ENCODE peak calls at places on chromosomes 12 and 14, in ten cellular contexts. P, E, M, I, H, V, W, Q, U and F are unnamed samples.

GRCh38 chr12:92278378-92278828 is 132.8 kb upstream of the BTG1 start:
- DNase-seq in P (no peak), E (no peak), M (no peak), I (no peak), H (no peak), V (no peak), W (peak; percentile 12), Q (no peak), U (no peak), F (peak; percentile 57)

GRCh38 chr12:113149361-113150150 is at the start of gene CFAP73:
- DNase-seq in P (peak; percentile 78), E (peak; percentile 64), M (no peak), I (peak; percentile 96), H (peak; percentile 47), V (no peak), W (peak; percentile 58), Q (peak; percentile 14), U (no peak), F (peak; percentile 84)

GRCh38 chr12:104057771-104058197 is 6.5 kb upstream of the HCFC2 start:
- DNase-seq in P (no peak), E (no peak), M (peak; percentile 31), I (peak; percentile 71), H (no peak), V (no peak), W (peak; percentile 31), Q (no peak), U (no peak), F (no peak)

GRCh38 chr12:121060149-121061001 is 21.3 kb upstream of the OASL start:
- DNase-seq in P (no peak), E (no peak), M (peak; percentile 74), I (peak; percentile 65), H (no peak), V (no peak), W (peak; percentile 48), Q (peak; percentile 50), U (peak; percentile 56), F (peak; percentile 41)

GRCh38 chr12:76345569-76345968 is 2.6 kb downstream of the BBS10 start:
- DNase-seq in P (no peak), E (no peak), M (no peak), I (no peak), H (no peak), V (no peak), W (no peak), Q (no peak), U (no peak), F (no peak)

GRCh38 chr12:52010152-52010622 is 3.4 kb downstream of the TAMALIN start:
- DNase-seq in P (peak; percentile 67), E (no peak), M (no peak), I (peak; percentile 99), H (peak; percentile 57), V (no peak), W (peak; percentile 72), Q (no peak), U (no peak), F (peak; percentile 80)

GRCh38 chr12:30959110-30959710 is 32.7 kb downstream of the TSPAN11 start:
- DNase-seq in P (no peak), E (no peak), M (no peak), I (peak; percentile 47), H (no peak), V (no peak), W (no peak), Q (no peak), U (no peak), F (no peak)

GRCh38 chr14:102633906-102634595 is 41.6 kb downstream of the RCOR1 start:
- DNase-seq in P (no peak), E (no peak), M (no peak), I (no peak), H (no peak), V (no peak), W (no peak), Q (no peak), U (peak; percentile 26), F (no peak)

GRCh38 chr12:117334855-117335587 is 26.4 kb downstream of the NOS1 start:
- DNase-seq in P (no peak), E (no peak), M (no peak), I (no peak), H (no peak), V (peak; percentile 77), W (no peak), Q (no peak), U (no peak), F (no peak)

GRCh38 chr14:97021571-97022171 is 224.5 kb downstream of the VRK1 start:
- DNase-seq in P (no peak), E (no peak), M (no peak), I (no peak), H (no peak), V (no peak), W (no peak), Q (no peak), U (no peak), F (no peak)

GRCh38 chr14:28813810-28814209 is 47.2 kb downstream of the FOXG1 start:
- DNase-seq in P (no peak), E (no peak), M (no peak), I (no peak), H (no peak), V (no peak), W (peak; percentile 49), Q (no peak), U (no peak), F (peak; percentile 1)

DNA sequence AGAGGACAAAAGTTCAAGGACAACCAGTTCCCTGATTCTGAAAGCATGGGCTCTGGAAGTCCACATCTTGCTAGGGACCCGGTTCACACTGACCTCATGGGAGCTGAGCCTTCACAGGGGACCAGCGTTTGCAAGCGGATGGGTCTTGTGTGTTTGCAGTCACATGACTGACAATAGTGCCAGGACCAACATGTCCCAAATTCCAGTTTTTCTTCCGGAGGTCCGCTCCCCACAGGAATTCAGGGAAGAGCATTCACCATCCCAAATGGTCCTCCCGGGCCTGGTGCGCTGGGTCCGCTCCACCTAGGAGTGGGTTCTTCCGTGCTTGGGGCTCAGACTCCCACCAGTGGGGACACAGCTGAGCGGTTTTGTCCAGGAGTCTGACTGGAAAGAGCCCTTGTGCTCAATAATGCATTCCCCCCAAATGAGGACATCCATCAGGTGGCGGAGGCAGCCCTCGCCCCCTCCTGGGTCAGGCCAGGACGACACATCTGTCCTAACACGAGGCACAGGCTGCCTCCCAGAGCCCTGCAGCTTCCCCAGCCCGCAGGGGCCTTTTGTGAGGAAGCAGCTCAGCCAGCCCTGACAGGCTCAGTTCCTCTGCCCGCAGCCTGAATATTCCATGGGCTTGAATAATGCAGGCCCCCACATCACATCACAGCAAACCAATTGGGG is 91.8 kb upstream of the BCL11B start:
- DNase-seq in P (no peak), E (no peak), M (no peak), I (peak; percentile 47), H (no peak), V (no peak), W (no peak), Q (no peak), U (no peak), F (no peak)
- TF ChIP-seq CTCF in P (no peak), E (no peak), M (no peak), I (no peak), H (no peak), V (no peak), W (no peak), Q (no peak), U (no peak), F (no peak)

DNA sequence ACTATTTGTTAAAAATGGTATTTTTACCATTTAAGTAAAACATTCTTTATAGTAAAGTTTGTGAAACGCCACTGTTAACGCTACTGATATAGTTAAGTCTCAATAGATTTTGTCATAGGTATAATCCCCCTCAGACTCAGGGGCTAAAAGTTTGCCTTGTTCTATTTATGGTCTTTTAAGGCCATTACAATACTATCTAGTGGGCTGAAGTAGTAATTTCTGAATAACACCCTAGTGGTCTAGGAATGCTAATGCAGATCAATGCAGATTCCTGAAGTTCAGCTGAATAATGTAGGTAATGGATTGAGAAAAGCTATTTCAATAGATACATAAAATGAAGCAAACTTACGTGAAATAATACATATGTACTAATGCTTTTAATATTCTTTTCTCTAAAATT is 989.3 kb upstream of the NOVA1 start:
- DNase-seq in P (no peak), E (no peak), M (no peak), I (no peak), H (no peak), V (no peak), W (no peak), Q (no peak), U (no peak), F (no peak)
- TF ChIP-seq CTCF in P (peak; percentile 40), E (peak; percentile 48), M (no peak), I (no peak), H (no peak), V (no peak), W (no peak), Q (no peak), U (no peak), F (no peak)

GRCh38 chr14:63045234-63045611 is at the start of gene KCNH5:
- DNase-seq in P (peak; percentile 68), E (peak; percentile 73), M (peak; percentile 57), I (peak; percentile 79), H (no peak), V (peak; percentile 13), W (peak; percentile 15), Q (no peak), U (no peak), F (peak; percentile 12)

GRCh38 chr14:63045612-63046320 is 508 bp upstream of the KCNH5 start:
- DNase-seq in P (peak; percentile 43), E (peak; percentile 76), M (no peak), I (peak; percentile 85), H (no peak), V (no peak), W (peak; percentile 21), Q (no peak), U (no peak), F (peak; percentile 1)

GRCh38 chr14:63039800-63040380 is 5.4 kb downstream of the KCNH5 start:
- DNase-seq in P (no peak), E (no peak), M (no peak), I (no peak), H (no peak), V (no peak), W (peak; percentile 67), Q (no peak), U (no peak), F (peak; percentile 1)
- TF ChIP-seq CTCF in P (peak; percentile 25), E (peak; percentile 82), M (peak; percentile 32), I (no peak), H (no peak), V (no peak), W (peak; percentile 51), Q (no peak), U (peak; percentile 30), F (peak; percentile 21)

GRCh38 chr12:57584050-57584449 is 6.9 kb upstream of the PIP4K2C start:
- DNase-seq in P (no peak), E (no peak), M (no peak), I (no peak), H (no peak), V (no peak), W (no peak), Q (no peak), U (no peak), F (no peak)

GRCh38 chr12:57581802-57582201 is 9.2 kb upstream of the PIP4K2C start:
- DNase-seq in P (no peak), E (no peak), M (no peak), I (no peak), H (no peak), V (no peak), W (no peak), Q (no peak), U (no peak), F (no peak)

GRCh38 chr12:57580466-57580795 is 10.6 kb upstream of the PIP4K2C start:
- DNase-seq in P (no peak), E (no peak), M (no peak), I (no peak), H (no peak), V (no peak), W (no peak), Q (no peak), U (no peak), F (no peak)

GRCh38 chr12:57583008-57583831 is 7.8 kb upstream of the PIP4K2C start:
- DNase-seq in P (peak; percentile 39), E (peak; percentile 53), M (peak; percentile 89), I (peak; percentile 95), H (peak; percentile 72), V (peak; percentile 63), W (peak; percentile 85), Q (peak; percentile 46), U (peak; percentile 31), F (peak; percentile 77)

GRCh38 chr12:57582440-57582839 is 8.6 kb upstream of the PIP4K2C start:
- DNase-seq in P (no peak), E (no peak), M (no peak), I (no peak), H (no peak), V (no peak), W (no peak), Q (no peak), U (no peak), F (no peak)
- TF ChIP-seq CTCF in P (no peak), E (no peak), M (no peak), I (no peak), H (no peak), V (no peak), W (no peak), Q (no peak), U (no peak), F (no peak)